ENCODE peak calls at places on chromosome 15, in five cellular contexts. One of them, this sample, is unnamed.
A peak's percentile ranks its signal among the peaks of the same experiment; 100 is the strongest.

GRCh38 chr15:69082041-69082502 is 67.6 kb downstream of the NOX5 start:
- DNase-seq in fibroblast of the aortic adventitia: peak; percentile 89
- DNase-seq in stimulated activated CD4-positive, alpha-beta T cell treated with anti-CD3 and anti-CD28 coated beads, Interleukin-12 subunit alpha, Interleukin-12 subunit beta, amount 100 ng/mL, for 4 hours: no peak
- DNase-seq in T-helper 2 cell: no peak
- DNase-seq in NCI-H510A treated with DMSO at 0.1 percent for 48 hours: no peak
- DNase-seq in this sample: no peak

GRCh38 chr15:68650901-68651709 is 72.3 kb downstream of the CORO2B start:
- DNase-seq in fibroblast of the aortic adventitia: no peak
- DNase-seq in NCI-H510A treated with DMSO at 0.1 percent for 48 hours: no peak
- DNase-seq in T-helper 2 cell: peak; percentile 21
- DNase-seq in stimulated activated CD4-positive, alpha-beta T cell treated with anti-CD3 and anti-CD28 coated beads, Interleukin-12 subunit alpha, Interleukin-12 subunit beta, amount 100 ng/mL, for 4 hours: peak; percentile 41
- DNase-seq in this sample: no peak

GRCh38 chr15:49877117-49877860 is 241.7 kb downstream of the ATP8B4 start:
- DNase-seq in stimulated activated CD4-positive, alpha-beta T cell treated with anti-CD3 and anti-CD28 coated beads, Interleukin-12 subunit alpha, Interleukin-12 subunit beta, amount 100 ng/mL, for 4 hours: no peak
- DNase-seq in NCI-H510A treated with DMSO at 0.1 percent for 48 hours: no peak
- DNase-seq in fibroblast of the aortic adventitia: peak; percentile 97
- DNase-seq in T-helper 2 cell: no peak
- DNase-seq in this sample: no peak

GRCh38 chr15:67185051-67185450 is 69.4 kb downstream of the AAGAB start:
- DNase-seq in stimulated activated CD4-positive, alpha-beta T cell treated with anti-CD3 and anti-CD28 coated beads, Interleukin-12 subunit alpha, Interleukin-12 subunit beta, amount 100 ng/mL, for 4 hours: no peak
- DNase-seq in T-helper 2 cell: no peak
- DNase-seq in NCI-H510A treated with DMSO at 0.1 percent for 48 hours: no peak
- DNase-seq in fibroblast of the aortic adventitia: no peak
- DNase-seq in this sample: no peak

GRCh38 chr15:59678620-59679019 is 10.5 kb downstream of the BNIP2 start:
- DNase-seq in T-helper 2 cell: no peak
- DNase-seq in fibroblast of the aortic adventitia: no peak
- DNase-seq in stimulated activated CD4-positive, alpha-beta T cell treated with anti-CD3 and anti-CD28 coated beads, Interleukin-12 subunit alpha, Interleukin-12 subunit beta, amount 100 ng/mL, for 4 hours: no peak
- DNase-seq in NCI-H510A treated with DMSO at 0.1 percent for 48 hours: no peak
- DNase-seq in this sample: no peak

GRCh38 chr15:42921049-42921731 is 612 bp upstream of the TTBK2 start:
- DNase-seq in T-helper 2 cell: peak; percentile 30
- DNase-seq in stimulated activated CD4-positive, alpha-beta T cell treated with anti-CD3 and anti-CD28 coated beads, Interleukin-12 subunit alpha, Interleukin-12 subunit beta, amount 100 ng/mL, for 4 hours: peak; percentile 28
- DNase-seq in fibroblast of the aortic adventitia: peak; percentile 25
- DNase-seq in NCI-H510A treated with DMSO at 0.1 percent for 48 hours: no peak
- DNase-seq in this sample: no peak

GRCh38 chr15:95227235-95227634 is 995.9 kb downstream of the MCTP2 start:
- DNase-seq in T-helper 2 cell: no peak
- DNase-seq in fibroblast of the aortic adventitia: no peak
- DNase-seq in stimulated activated CD4-positive, alpha-beta T cell treated with anti-CD3 and anti-CD28 coated beads, Interleukin-12 subunit alpha, Interleukin-12 subunit beta, amount 100 ng/mL, for 4 hours: no peak
- DNase-seq in NCI-H510A treated with DMSO at 0.1 percent for 48 hours: no peak
- DNase-seq in this sample: no peak

GRCh38 chr15:73750441-73750840 is 2.7 kb downstream of the INSYN1 start:
- DNase-seq in stimulated activated CD4-positive, alpha-beta T cell treated with anti-CD3 and anti-CD28 coated beads, Interleukin-12 subunit alpha, Interleukin-12 subunit beta, amount 100 ng/mL, for 4 hours: no peak
- DNase-seq in T-helper 2 cell: no peak
- DNase-seq in NCI-H510A treated with DMSO at 0.1 percent for 48 hours: no peak
- DNase-seq in fibroblast of the aortic adventitia: no peak
- DNase-seq in this sample: no peak

GRCh38 chr15:59115047-59115446 is 10.1 kb downstream of the CCNB2 start:
- DNase-seq in stimulated activated CD4-positive, alpha-beta T cell treated with anti-CD3 and anti-CD28 coated beads, Interleukin-12 subunit alpha, Interleukin-12 subunit beta, amount 100 ng/mL, for 4 hours: no peak
- DNase-seq in fibroblast of the aortic adventitia: peak; percentile 44
- DNase-seq in NCI-H510A treated with DMSO at 0.1 percent for 48 hours: no peak
- DNase-seq in T-helper 2 cell: no peak
- DNase-seq in this sample: no peak

GRCh38 chr15:87878161-87878560 is 378.4 kb downstream of the NTRK3 start:
- DNase-seq in T-helper 2 cell: no peak
- DNase-seq in stimulated activated CD4-positive, alpha-beta T cell treated with anti-CD3 and anti-CD28 coated beads, Interleukin-12 subunit alpha, Interleukin-12 subunit beta, amount 100 ng/mL, for 4 hours: no peak
- DNase-seq in fibroblast of the aortic adventitia: no peak
- DNase-seq in NCI-H510A treated with DMSO at 0.1 percent for 48 hours: no peak
- DNase-seq in this sample: no peak

GRCh38 chr15:93029613-93030429 is 59.2 kb downstream of the RGMA start:
- DNase-seq in stimulated activated CD4-positive, alpha-beta T cell treated with anti-CD3 and anti-CD28 coated beads, Interleukin-12 subunit alpha, Interleukin-12 subunit beta, amount 100 ng/mL, for 4 hours: no peak
- DNase-seq in NCI-H510A treated with DMSO at 0.1 percent for 48 hours: no peak
- DNase-seq in T-helper 2 cell: no peak
- DNase-seq in fibroblast of the aortic adventitia: peak; percentile 51
- DNase-seq in this sample: no peak

GRCh38 chr15:93190238-93190637 is 101.2 kb upstream of the RGMA start:
- DNase-seq in T-helper 2 cell: no peak
- DNase-seq in fibroblast of the aortic adventitia: no peak
- DNase-seq in NCI-H510A treated with DMSO at 0.1 percent for 48 hours: no peak
- DNase-seq in stimulated activated CD4-positive, alpha-beta T cell treated with anti-CD3 and anti-CD28 coated beads, Interleukin-12 subunit alpha, Interleukin-12 subunit beta, amount 100 ng/mL, for 4 hours: no peak
- DNase-seq in this sample: no peak

GRCh38 chr15:101604124-101604874 is 47.9 kb downstream of the TM2D3 start:
- DNase-seq in stimulated activated CD4-positive, alpha-beta T cell treated with anti-CD3 and anti-CD28 coated beads, Interleukin-12 subunit alpha, Interleukin-12 subunit beta, amount 100 ng/mL, for 4 hours: no peak
- DNase-seq in T-helper 2 cell: no peak
- DNase-seq in NCI-H510A treated with DMSO at 0.1 percent for 48 hours: no peak
- DNase-seq in fibroblast of the aortic adventitia: no peak
- DNase-seq in this sample: no peak

GRCh38 chr15:60766391-60767128 is 287.6 kb upstream of the ICE2 start:
- DNase-seq in fibroblast of the aortic adventitia: no peak
- DNase-seq in NCI-H510A treated with DMSO at 0.1 percent for 48 hours: no peak
- DNase-seq in T-helper 2 cell: no peak
- DNase-seq in stimulated activated CD4-positive, alpha-beta T cell treated with anti-CD3 and anti-CD28 coated beads, Interleukin-12 subunit alpha, Interleukin-12 subunit beta, amount 100 ng/mL, for 4 hours: no peak
- DNase-seq in this sample: no peak

GRCh38 chr15:23447107-23447500 is at the start of gene GOLGA6L2:
- DNase-seq in fibroblast of the aortic adventitia: no peak
- DNase-seq in stimulated activated CD4-positive, alpha-beta T cell treated with anti-CD3 and anti-CD28 coated beads, Interleukin-12 subunit alpha, Interleukin-12 subunit beta, amount 100 ng/mL, for 4 hours: no peak
- DNase-seq in NCI-H510A treated with DMSO at 0.1 percent for 48 hours: no peak
- DNase-seq in T-helper 2 cell: no peak
- DNase-seq in this sample: no peak

GRCh38 chr15:86857701-86858100 is 778.0 kb downstream of the AGBL1 start:
- DNase-seq in fibroblast of the aortic adventitia: no peak
- DNase-seq in stimulated activated CD4-positive, alpha-beta T cell treated with anti-CD3 and anti-CD28 coated beads, Interleukin-12 subunit alpha, Interleukin-12 subunit beta, amount 100 ng/mL, for 4 hours: no peak
- DNase-seq in NCI-H510A treated with DMSO at 0.1 percent for 48 hours: no peak
- DNase-seq in T-helper 2 cell: no peak
- DNase-seq in this sample: no peak

This sample was measured in DMS153.